ENCODE peak calls at places on chromosomes 12 and 14, in eight cellular contexts. One of them, this sample, is unnamed.

GRCh38 chr14:91258021-91258618 is 13.6 kb upstream of the GPR68 start:
- DNase-seq in cardiac fibroblast: peak; percentile 45
- DNase-seq in astrocyte of the spinal cord: peak; percentile 64
- DNase-seq in choroid plexus epithelial cell: no peak
- DNase-seq in left lung: no peak
- DNase-seq in fibroblast of mammary gland: peak; percentile 86
- DNase-seq in effector memory CD4-positive, alpha-beta T cell: no peak
- DNase-seq in Peyer's patch: no peak
- DNase-seq in this sample: peak; percentile 99

GRCh38 chr14:103205541-103205906 is 82.3 kb downstream of the TNFAIP2 start:
- DNase-seq in cardiac fibroblast: no peak
- DNase-seq in Peyer's patch: no peak
- DNase-seq in astrocyte of the spinal cord: no peak
- DNase-seq in fibroblast of mammary gland: no peak
- DNase-seq in effector memory CD4-positive, alpha-beta T cell: no peak
- DNase-seq in choroid plexus epithelial cell: no peak
- DNase-seq in left lung: no peak
- DNase-seq in this sample: no peak

GRCh38 chr12:2958432-2959193 is 584 bp upstream of the TEAD4 start:
- DNase-seq in cardiac fibroblast: peak; percentile 75
- DNase-seq in Peyer's patch: peak; percentile 70
- DNase-seq in effector memory CD4-positive, alpha-beta T cell: no peak
- DNase-seq in choroid plexus epithelial cell: peak; percentile 33
- DNase-seq in left lung: peak; percentile 86
- DNase-seq in fibroblast of mammary gland: peak; percentile 72
- DNase-seq in astrocyte of the spinal cord: peak; percentile 71
- DNase-seq in this sample: peak; percentile 74

GRCh38 chr14:60116181-60116580 is 24.5 kb downstream of the PCNX4 start:
- DNase-seq in fibroblast of mammary gland: no peak
- DNase-seq in effector memory CD4-positive, alpha-beta T cell: no peak
- DNase-seq in Peyer's patch: no peak
- DNase-seq in choroid plexus epithelial cell: peak; percentile 46
- DNase-seq in cardiac fibroblast: no peak
- DNase-seq in left lung: no peak
- DNase-seq in astrocyte of the spinal cord: no peak
- DNase-seq in this sample: peak; percentile 97

GRCh38 chr14:96253140-96253539 is 2.9 kb upstream of the BDKRB1 start:
- DNase-seq in choroid plexus epithelial cell: peak; percentile 98
- DNase-seq in effector memory CD4-positive, alpha-beta T cell: no peak
- DNase-seq in left lung: peak; percentile 14
- DNase-seq in Peyer's patch: no peak
- DNase-seq in fibroblast of mammary gland: peak; percentile 91
- DNase-seq in cardiac fibroblast: peak; percentile 88
- DNase-seq in astrocyte of the spinal cord: peak; percentile 83
- DNase-seq in this sample: peak; percentile 78

GRCh38 chr14:37150414-37150813 is 22.0 kb downstream of the SLC25A21 start:
- DNase-seq in cardiac fibroblast: peak; percentile 35
- DNase-seq in choroid plexus epithelial cell: peak; percentile 75
- DNase-seq in left lung: no peak
- DNase-seq in astrocyte of the spinal cord: peak; percentile 65
- DNase-seq in fibroblast of mammary gland: peak; percentile 62
- DNase-seq in Peyer's patch: no peak
- DNase-seq in effector memory CD4-positive, alpha-beta T cell: no peak
- DNase-seq in this sample: peak; percentile 56

GRCh38 chr12:122656298-122656697 is 46.9 kb downstream of the HCAR2 start:
- DNase-seq in fibroblast of mammary gland: no peak
- DNase-seq in effector memory CD4-positive, alpha-beta T cell: no peak
- DNase-seq in choroid plexus epithelial cell: no peak
- DNase-seq in cardiac fibroblast: no peak
- DNase-seq in left lung: no peak
- DNase-seq in astrocyte of the spinal cord: no peak
- DNase-seq in Peyer's patch: no peak
- DNase-seq in this sample: peak; percentile 16

GRCh38 chr14:69580009-69580577 is 5.4 kb upstream of the CCDC177 start:
- DNase-seq in effector memory CD4-positive, alpha-beta T cell: no peak
- DNase-seq in Peyer's patch: peak; percentile 53
- DNase-seq in left lung: no peak
- DNase-seq in astrocyte of the spinal cord: peak; percentile 71
- DNase-seq in choroid plexus epithelial cell: peak; percentile 96
- DNase-seq in fibroblast of mammary gland: peak; percentile 100
- DNase-seq in cardiac fibroblast: peak; percentile 98
- DNase-seq in this sample: peak; percentile 99

GRCh38 chr14:68471029-68471963 is 321.6 kb downstream of the ZFP36L1 start:
- DNase-seq in left lung: no peak
- DNase-seq in Peyer's patch: no peak
- DNase-seq in cardiac fibroblast: no peak
- DNase-seq in fibroblast of mammary gland: no peak
- DNase-seq in choroid plexus epithelial cell: no peak
- DNase-seq in astrocyte of the spinal cord: no peak
- DNase-seq in effector memory CD4-positive, alpha-beta T cell: no peak
- DNase-seq in this sample: no peak

GRCh38 chr14:105419305-105420091 is at the start of gene MTA1:
- DNase-seq in choroid plexus epithelial cell: peak; percentile 20
- DNase-seq in fibroblast of mammary gland: no peak
- DNase-seq in effector memory CD4-positive, alpha-beta T cell: peak; percentile 23
- DNase-seq in Peyer's patch: peak; percentile 73
- DNase-seq in astrocyte of the spinal cord: no peak
- DNase-seq in cardiac fibroblast: peak; percentile 35
- DNase-seq in left lung: peak; percentile 88
- DNase-seq in this sample: no peak

DNA sequence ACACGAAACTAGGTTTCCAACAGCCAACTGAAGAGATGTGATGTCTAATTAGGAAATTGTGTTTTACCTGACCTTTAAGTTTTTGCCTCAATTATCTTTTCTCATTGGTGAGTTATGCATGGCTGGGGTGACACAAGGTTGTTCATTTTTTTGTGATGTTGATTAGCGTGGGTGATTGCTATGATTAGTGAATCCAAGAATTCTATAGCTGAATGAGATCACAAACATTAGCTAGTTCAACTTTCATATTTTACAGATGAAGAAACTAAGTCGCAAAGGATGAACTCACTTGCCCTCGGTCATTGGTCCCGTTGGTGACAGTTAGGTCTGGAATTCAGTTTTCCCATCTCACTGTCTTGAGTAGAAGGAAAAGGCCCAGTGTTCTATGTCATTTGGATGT is 32.6 kb upstream of the LMNTD1 start:
- DNase-seq in astrocyte of the spinal cord: no peak
- DNase-seq in left lung: no peak
- DNase-seq in effector memory CD4-positive, alpha-beta T cell: no peak
- DNase-seq in Peyer's patch: no peak
- DNase-seq in choroid plexus epithelial cell: no peak
- DNase-seq in fibroblast of mammary gland: peak; percentile 54
- DNase-seq in cardiac fibroblast: no peak
- DNase-seq in this sample: peak; percentile 74
- H3K4me3 ChIP-seq in astrocyte of the spinal cord: no peak overlapping the region
- H3K4me3 ChIP-seq in left lung: no peak overlapping the region
- H3K4me3 ChIP-seq in effector memory CD4-positive, alpha-beta T cell: no peak overlapping the region
- H3K4me3 ChIP-seq in Peyer's patch: no peak overlapping the region
- H3K4me3 ChIP-seq in choroid plexus epithelial cell: no peak overlapping the region
- H3K4me3 ChIP-seq in fibroblast of mammary gland: no peak overlapping the region
- H3K4me3 ChIP-seq in cardiac fibroblast: no peak overlapping the region
- H3K4me3 ChIP-seq in this sample: no peak overlapping the region

GRCh38 chr12:88469136-88469535 is 111.1 kb downstream of the KITLG start:
- DNase-seq in choroid plexus epithelial cell: no peak
- DNase-seq in Peyer's patch: no peak
- DNase-seq in fibroblast of mammary gland: no peak
- DNase-seq in astrocyte of the spinal cord: no peak
- DNase-seq in effector memory CD4-positive, alpha-beta T cell: no peak
- DNase-seq in cardiac fibroblast: no peak
- DNase-seq in left lung: no peak
- DNase-seq in this sample: no peak

GRCh38 chr12:88468546-88468945 is 111.7 kb downstream of the KITLG start:
- DNase-seq in choroid plexus epithelial cell: no peak
- DNase-seq in Peyer's patch: no peak
- DNase-seq in left lung: no peak
- DNase-seq in cardiac fibroblast: peak; percentile 66
- DNase-seq in astrocyte of the spinal cord: no peak
- DNase-seq in fibroblast of mammary gland: peak; percentile 55
- DNase-seq in effector memory CD4-positive, alpha-beta T cell: no peak
- DNase-seq in this sample: no peak

GRCh38 chr12:88471641-88472040 is 108.6 kb downstream of the KITLG start:
- DNase-seq in choroid plexus epithelial cell: peak; percentile 21
- DNase-seq in cardiac fibroblast: peak; percentile 85
- DNase-seq in astrocyte of the spinal cord: peak; percentile 82
- DNase-seq in Peyer's patch: no peak
- DNase-seq in left lung: no peak
- DNase-seq in effector memory CD4-positive, alpha-beta T cell: no peak
- DNase-seq in fibroblast of mammary gland: peak; percentile 95
- DNase-seq in this sample: peak; percentile 82

GRCh38 chr12:88472248-88472647 is 108.0 kb downstream of the KITLG start:
- DNase-seq in cardiac fibroblast: peak; percentile 30
- DNase-seq in effector memory CD4-positive, alpha-beta T cell: no peak
- DNase-seq in left lung: no peak
- DNase-seq in fibroblast of mammary gland: peak; percentile 65
- DNase-seq in Peyer's patch: no peak
- DNase-seq in astrocyte of the spinal cord: peak; percentile 33
- DNase-seq in choroid plexus epithelial cell: peak; percentile 45
- DNase-seq in this sample: peak; percentile 49

GRCh38 chr12:88472775-88473174 is 107.5 kb downstream of the KITLG start:
- DNase-seq in astrocyte of the spinal cord: peak; percentile 62
- DNase-seq in Peyer's patch: no peak
- DNase-seq in cardiac fibroblast: no peak
- DNase-seq in effector memory CD4-positive, alpha-beta T cell: no peak
- DNase-seq in left lung: no peak
- DNase-seq in choroid plexus epithelial cell: peak; percentile 43
- DNase-seq in fibroblast of mammary gland: peak; percentile 74
- DNase-seq in this sample: peak; percentile 83
- H3K4me3 ChIP-seq in astrocyte of the spinal cord: no peak overlapping the region
- H3K4me3 ChIP-seq in Peyer's patch: no peak overlapping the region
- H3K4me3 ChIP-seq in cardiac fibroblast: no peak overlapping the region
- H3K4me3 ChIP-seq in effector memory CD4-positive, alpha-beta T cell: no peak overlapping the region
- H3K4me3 ChIP-seq in left lung: no peak overlapping the region
- H3K4me3 ChIP-seq in choroid plexus epithelial cell: no peak overlapping the region
- H3K4me3 ChIP-seq in fibroblast of mammary gland: no peak overlapping the region
- H3K4me3 ChIP-seq in this sample: no peak overlapping the region

GRCh38 chr12:94791933-94792332 is 141.6 kb upstream of the TMCC3 start:
- DNase-seq in cardiac fibroblast: no peak
- DNase-seq in choroid plexus epithelial cell: no peak
- DNase-seq in astrocyte of the spinal cord: no peak
- DNase-seq in Peyer's patch: no peak
- DNase-seq in effector memory CD4-positive, alpha-beta T cell: no peak
- DNase-seq in fibroblast of mammary gland: no peak
- DNase-seq in left lung: no peak
- DNase-seq in this sample: no peak

GRCh38 chr12:94790822-94791221 is 140.5 kb upstream of the TMCC3 start:
- DNase-seq in choroid plexus epithelial cell: no peak
- DNase-seq in fibroblast of mammary gland: no peak
- DNase-seq in effector memory CD4-positive, alpha-beta T cell: no peak
- DNase-seq in left lung: no peak
- DNase-seq in astrocyte of the spinal cord: no peak
- DNase-seq in cardiac fibroblast: no peak
- DNase-seq in Peyer's patch: no peak
- DNase-seq in this sample: no peak

GRCh38 chr12:94792690-94793089 is 142.3 kb upstream of the TMCC3 start:
- DNase-seq in Peyer's patch: no peak
- DNase-seq in fibroblast of mammary gland: no peak
- DNase-seq in astrocyte of the spinal cord: peak; percentile 33
- DNase-seq in choroid plexus epithelial cell: peak; percentile 82
- DNase-seq in effector memory CD4-positive, alpha-beta T cell: no peak
- DNase-seq in left lung: no peak
- DNase-seq in cardiac fibroblast: peak; percentile 69
- DNase-seq in this sample: no peak

GRCh38 chr12:94788298-94788697 is 137.9 kb upstream of the TMCC3 start:
- DNase-seq in effector memory CD4-positive, alpha-beta T cell: no peak
- DNase-seq in Peyer's patch: no peak
- DNase-seq in choroid plexus epithelial cell: no peak
- DNase-seq in cardiac fibroblast: no peak
- DNase-seq in fibroblast of mammary gland: no peak
- DNase-seq in astrocyte of the spinal cord: no peak
- DNase-seq in left lung: no peak
- DNase-seq in this sample: no peak

DNA sequence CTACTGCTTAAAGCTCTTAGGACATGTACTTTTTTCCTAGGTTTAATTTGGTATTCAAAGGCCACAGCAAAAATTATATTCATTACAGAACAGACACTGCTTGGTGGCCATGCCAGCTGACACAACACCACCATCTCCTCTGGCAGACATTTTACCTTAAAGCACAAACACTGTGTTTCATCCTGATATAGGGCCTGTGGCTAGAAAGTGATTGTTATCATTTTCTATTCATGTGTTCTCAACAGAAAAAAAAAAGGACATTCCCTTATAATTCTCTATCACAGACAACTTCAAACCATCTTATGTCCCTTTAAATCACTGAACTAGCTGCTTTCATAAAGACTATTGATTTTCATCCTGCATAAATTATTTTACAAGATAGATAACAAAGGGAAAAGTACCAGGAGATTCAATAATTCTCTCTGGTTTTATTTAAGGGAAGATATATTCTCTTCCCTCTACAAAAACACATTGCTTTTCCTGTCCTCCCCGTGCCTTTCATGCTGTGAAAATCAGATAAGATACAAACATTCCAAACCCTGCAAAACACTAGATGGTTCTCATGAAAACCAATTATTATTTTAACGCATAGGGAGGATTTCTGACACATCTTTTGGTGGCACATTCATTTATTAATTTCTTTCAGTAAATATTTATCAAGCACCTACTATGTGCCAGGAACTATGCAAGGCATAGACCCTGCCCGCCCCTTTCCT is 139.3 kb upstream of the TMCC3 start:
- DNase-seq in astrocyte of the spinal cord: no peak
- DNase-seq in fibroblast of mammary gland: no peak
- DNase-seq in effector memory CD4-positive, alpha-beta T cell: no peak
- DNase-seq in choroid plexus epithelial cell: peak; percentile 56
- DNase-seq in cardiac fibroblast: no peak
- DNase-seq in Peyer's patch: no peak
- DNase-seq in left lung: no peak
- DNase-seq in this sample: no peak
- H3K4me3 ChIP-seq in astrocyte of the spinal cord: no peak overlapping the region
- H3K4me3 ChIP-seq in fibroblast of mammary gland: no peak overlapping the region
- H3K4me3 ChIP-seq in effector memory CD4-positive, alpha-beta T cell: no peak overlapping the region
- H3K4me3 ChIP-seq in choroid plexus epithelial cell: no peak overlapping the region
- H3K4me3 ChIP-seq in cardiac fibroblast: no peak overlapping the region
- H3K4me3 ChIP-seq in Peyer's patch: no peak overlapping the region
- H3K4me3 ChIP-seq in left lung: no peak overlapping the region
- H3K4me3 ChIP-seq in this sample: no peak overlapping the region

DNA sequence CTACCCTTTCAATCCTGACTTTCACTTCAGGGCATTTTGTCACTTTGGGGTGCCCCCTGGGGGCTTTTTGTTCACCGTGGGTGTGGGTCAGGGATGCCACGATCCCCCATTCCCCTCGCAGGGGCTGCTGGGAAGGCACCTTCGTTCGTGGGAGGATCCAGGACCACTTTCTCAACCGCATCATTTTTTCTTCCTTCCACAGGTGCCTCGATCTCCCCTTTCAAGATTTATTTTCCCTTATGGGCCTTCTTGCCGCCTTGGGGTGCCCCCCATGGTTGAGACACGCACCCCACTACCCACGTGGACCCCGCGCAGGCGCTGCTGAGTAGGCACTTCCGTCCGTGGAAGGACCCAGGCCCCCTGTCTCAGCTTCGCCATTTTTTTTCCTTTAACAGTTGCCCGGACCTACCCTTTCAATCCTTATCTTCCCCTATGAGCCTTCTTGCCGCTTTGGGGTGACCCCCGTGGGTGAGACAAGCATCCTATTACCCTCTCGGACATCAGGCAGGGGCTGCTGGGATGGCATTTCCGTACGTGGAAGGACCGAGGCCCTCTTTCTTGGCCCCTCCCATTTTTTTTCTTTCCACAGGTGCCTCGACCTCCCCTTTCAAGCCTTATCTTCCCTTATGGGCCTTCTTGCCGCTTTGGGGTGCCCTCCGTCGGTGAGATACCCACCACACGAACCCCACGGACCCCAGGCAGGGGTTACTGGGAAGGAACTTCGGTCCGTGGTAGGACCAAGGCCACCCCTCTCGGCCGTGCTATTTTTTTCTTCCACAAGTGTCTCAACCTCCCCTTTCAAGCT is 268.1 kb downstream of the ALG10 start:
- DNase-seq in effector memory CD4-positive, alpha-beta T cell: no peak
- DNase-seq in cardiac fibroblast: no peak
- DNase-seq in fibroblast of mammary gland: no peak
- DNase-seq in left lung: peak; percentile 39
- DNase-seq in choroid plexus epithelial cell: no peak
- DNase-seq in Peyer's patch: no peak
- DNase-seq in astrocyte of the spinal cord: no peak
- DNase-seq in this sample: no peak
- H3K4me3 ChIP-seq in effector memory CD4-positive, alpha-beta T cell: no peak overlapping the region
- H3K4me3 ChIP-seq in cardiac fibroblast: no peak overlapping the region
- H3K4me3 ChIP-seq in fibroblast of mammary gland: no peak overlapping the region
- H3K4me3 ChIP-seq in left lung: no peak overlapping the region
- H3K4me3 ChIP-seq in choroid plexus epithelial cell: no peak overlapping the region
- H3K4me3 ChIP-seq in Peyer's patch: no peak overlapping the region
- H3K4me3 ChIP-seq in astrocyte of the spinal cord: no peak overlapping the region
- H3K4me3 ChIP-seq in this sample: no peak overlapping the region

This sample was measured in bronchial epithelial cell.